ENCODE peak calls at places on chromosomes 1 and 21, in six cellular contexts. I is CD4-positive, CD25-positive, alpha-beta regulatory T cell; C is IMR-90; A is GM23338; T is A673; V is left ventricle myocardium inferior. O is an unnamed sample.

GRCh38 chr1:104463126-104463697 is 713.5 kb downstream of the AMY1C start:
- DNase-seq in V (no peak), I (no peak), C (no peak), A (no peak), T (no peak), O (no peak)

GRCh38 chr1:59433440-59433813 is 136.5 kb downstream of the FGGY start:
- DNase-seq in I (no peak), V (no peak), T (no peak), C (no peak), A (no peak), O (no peak)

GRCh38 chr1:31707711-31708110 is 3.9 kb upstream of the COL16A1 start:
- DNase-seq in C (peak; percentile 80), T (peak; percentile 52), I (no peak), V (no peak), A (peak; percentile 23), O (no peak)

GRCh38 chr1:55420866-55421265 is 205.7 kb upstream of the USP24 start:
- DNase-seq in C (peak; percentile 34), V (no peak), I (no peak), T (no peak), A (no peak), O (no peak)

GRCh38 chr1:207842506-207842905 is 68.4 kb downstream of the CD34 start:
- DNase-seq in C (no peak), A (no peak), I (no peak), V (no peak), T (no peak), O (no peak)

GRCh38 chr21:41325138-41325537 is 8.5 kb downstream of the FAM3B start:
- DNase-seq in T (no peak), C (no peak), V (no peak), I (no peak), A (no peak), O (no peak)

GRCh38 chr1:110634086-110634454 is 27.9 kb upstream of the KCNA2 start:
- DNase-seq in T (no peak), V (no peak), C (no peak), I (no peak), A (no peak), O (no peak)

GRCh38 chr1:217322834-217323233 is 308.1 kb downstream of the GPATCH2 start:
- DNase-seq in A (no peak), T (no peak), V (no peak), C (no peak), I (no peak), O (no peak)

GRCh38 chr1:197224160-197224559 is 43.9 kb upstream of the CRB1 start:
- DNase-seq in I (no peak), C (no peak), T (peak; percentile 37), A (no peak), V (no peak), O (no peak)

GRCh38 chr1:184025242-184025675 is 12.3 kb downstream of the COLGALT2 start:
- DNase-seq in I (no peak), C (peak; percentile 95), A (peak; percentile 45), V (no peak), T (peak; percentile 88), O (no peak)

GRCh38 chr1:117656202-117656641 is 50.4 kb downstream of the TENT5C start:
- DNase-seq in V (no peak), C (no peak), T (no peak), I (peak; percentile 95), A (no peak), O (peak; percentile 37)

GRCh38 chr1:85087659-85088407 is 39.5 kb upstream of the MCOLN3 start:
- DNase-seq in V (no peak), C (no peak), I (no peak), T (no peak), A (no peak), O (no peak)

GRCh38 chr1:13921190-13921589 is 221.2 kb downstream of the PRDM2 start:
- DNase-seq in C (no peak), T (no peak), I (no peak), V (no peak), A (no peak), O (no peak)

GRCh38 chr1:222552882-222553281 is 5.0 kb upstream of the HHIPL2 start:
- DNase-seq in V (no peak), A (no peak), I (no peak), T (no peak), C (no peak), O (no peak)

GRCh38 chr1:82284213-82284612 is 483.5 kb downstream of the ADGRL2 start:
- DNase-seq in C (no peak), V (no peak), A (no peak), T (no peak), I (no peak), O (no peak)

GRCh38 chr21:14841511-14842472 is 223.0 kb downstream of the NRIP1 start:
- DNase-seq in C (no peak), I (no peak), T (no peak), A (no peak), V (no peak), O (no peak)

GRCh38 chr1:20573987-20574386 is 14.9 kb upstream of the CDA start:
- DNase-seq in C (no peak), A (no peak), T (no peak), V (no peak), I (no peak), O (no peak)

GRCh38 chr1:221541296-221541695 is 200.6 kb downstream of the DUSP10 start:
- DNase-seq in T (no peak), I (no peak), A (no peak), V (no peak), C (no peak), O (no peak)

GRCh38 chr1:240737761-240738265 is 125.9 kb upstream of the GREM2 start:
- DNase-seq in C (no peak), V (no peak), I (no peak), A (no peak), T (no peak), O (no peak)

GRCh38 chr1:182646739-182647138 is 37.6 kb downstream of the RGS8 start:
- DNase-seq in A (no peak), T (no peak), I (no peak), C (no peak), V (no peak), O (no peak)
- H3K4me1 ChIP-seq in A (no peaks in the 10 kb centered on the region), T (no peaks in the 10 kb centered on the region), I (no peaks in the 10 kb centered on the region), C (no peaks in the 10 kb centered on the region), V (no peaks in the 10 kb centered on the region), O (no peaks in the 10 kb centered on the region)

GRCh38 chr1:94422115-94422820 is 4.1 kb downstream of the ABCD3 start:
- DNase-seq in T (no peak), C (peak; percentile 24), I (no peak), A (no peak), V (no peak), O (no peak)

GRCh38 chr1:94416901-94417701 is 1.1 kb upstream of the ABCD3 start:
- DNase-seq in V (no peak), C (peak; percentile 89), T (peak; percentile 45), I (peak; percentile 9), A (peak; percentile 11), O (peak; percentile 47)

GRCh38 chr1:94417702-94417961 is 557 bp upstream of the ABCD3 start:
- DNase-seq in T (no peak), I (no peak), C (no peak), A (no peak), V (no peak), O (no peak)

GRCh38 chr1:94417962-94418663 is at the start of gene ABCD3:
- DNase-seq in A (peak; percentile 92), I (peak; percentile 97), C (peak; percentile 97), V (peak; percentile 98), T (peak; percentile 99), O (peak; percentile 97)

DNA sequence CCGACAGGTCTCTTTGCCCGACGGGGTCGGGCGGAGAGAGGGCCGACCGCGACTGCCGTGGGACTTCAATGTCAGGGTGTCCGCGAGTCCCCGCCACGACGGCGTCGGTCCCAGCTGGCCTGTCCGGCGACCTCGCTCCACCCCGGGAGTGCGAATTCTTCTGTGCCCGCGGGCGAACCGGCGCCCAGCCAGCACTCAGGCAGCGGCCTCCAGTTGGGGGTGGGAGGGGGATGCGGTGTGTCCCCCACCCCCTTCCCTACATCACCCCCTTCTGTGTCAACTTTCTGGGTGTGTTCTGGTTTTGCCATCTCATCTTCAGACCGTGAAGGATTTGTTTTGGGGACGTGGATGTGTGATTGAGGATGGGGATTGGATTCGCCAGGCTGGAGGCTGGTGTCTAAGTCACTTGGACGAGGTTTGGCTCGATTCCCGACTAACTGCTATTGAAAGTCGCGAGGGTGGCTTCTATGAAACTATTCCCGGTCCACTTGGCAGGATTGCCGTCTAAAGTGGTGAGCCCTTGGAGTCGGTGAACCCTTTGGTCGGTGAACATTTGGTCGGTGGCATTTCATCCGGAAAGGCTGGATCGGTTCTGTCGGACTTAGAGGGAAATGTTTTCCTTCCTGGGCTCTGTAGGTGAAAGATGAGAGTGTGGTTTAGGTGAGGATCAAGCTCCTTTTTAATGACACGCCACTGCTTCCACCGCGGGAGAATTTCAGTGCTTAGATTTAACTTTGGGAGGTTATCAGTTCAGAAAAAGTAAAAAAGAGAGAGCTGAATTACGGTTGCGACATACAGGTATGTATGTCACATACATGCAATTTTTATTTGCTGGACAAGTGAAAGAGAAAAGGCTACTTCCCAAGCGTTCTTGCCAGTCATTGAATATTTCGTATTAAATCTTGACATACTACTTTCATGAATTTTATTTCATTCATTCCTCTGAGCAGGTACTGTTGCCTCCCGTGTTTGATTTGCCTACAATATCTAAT is 771 bp downstream of the ABCD3 start:
- DNase-seq in I (peak; percentile 15), A (peak; percentile 50), V (peak; percentile 19), T (peak; percentile 67), C (peak; percentile 24), O (peak; percentile 71)
- H3K4me3 ChIP-seq in I (peak overlapping the region; percentile 84), A (peak overlapping the region; percentile 92), V (peak overlapping the region; percentile 95), T (peak overlapping the region; percentile 84), C (peak overlapping the region; percentile 82), O (peak overlapping the region; percentile 98)

GRCh38 chr1:173638043-173639021 is 3.2 kb downstream of the TEX50 start:
- DNase-seq in T (no peak), A (no peak), C (no peak), I (no peak), V (no peak), O (no peak)
- H3K27ac ChIP-seq in T (no peak overlapping the region), A (peak overlapping the region; percentile 35), C (no peak overlapping the region), I (no peak overlapping the region), V (no peak overlapping the region), O (no peak overlapping the region)

GRCh38 chr1:17791055-17791390 is 35.9 kb downstream of the ACTL8 start:
- DNase-seq in I (no peak), V (no peak), T (no peak), C (no peak), A (no peak), O (no peak)
- H3K4me1 ChIP-seq in I (no peaks in the 10 kb centered on the region), V (no peaks in the 10 kb centered on the region), T (peaks cover 16% of the 10 kb centered on the region), C (no peaks in the 10 kb centered on the region), A (no peaks in the 10 kb centered on the region), O (peaks cover 4% of the 10 kb centered on the region)

O was measured in colonic mucosa.